ENCODE peak calls at places on chromosomes 7 and 10, in five cellular contexts. One of them, this sample, is unnamed.

GRCh38 chr7:95545007-95545615 is 51.2 kb downstream of the PDK4 start:
- DNase-seq in breast epithelium: peak
- DNase-seq in lower lobe of right lung: no peak
- DNase-seq in heart left ventricle: peak
- DNase-seq in lung: no peak
- DNase-seq in this sample: no peak

GRCh38 chr10:6089334-6090219 is 743 bp downstream of the RBM17 start:
- DNase-seq in breast epithelium: no peak
- DNase-seq in lower lobe of right lung: no peak
- DNase-seq in heart left ventricle: peak
- DNase-seq in lung: peak
- DNase-seq in this sample: no peak

GRCh38 chr10:71451754-71452153 is 55.0 kb downstream of the CDH23 start:
- DNase-seq in breast epithelium: no peak
- DNase-seq in lower lobe of right lung: no peak
- DNase-seq in heart left ventricle: no peak
- DNase-seq in lung: no peak
- DNase-seq in this sample: no peak

GRCh38 chr7:151251328-151251925 is 2.9 kb upstream of the SMARCD3 start:
- DNase-seq in breast epithelium: no peak
- DNase-seq in lower lobe of right lung: peak
- DNase-seq in heart left ventricle: peak
- DNase-seq in lung: peak
- DNase-seq in this sample: no peak

GRCh38 chr7:147245274-147245673 is 1128.7 kb downstream of the CNTNAP2 start:
- DNase-seq in breast epithelium: no peak
- DNase-seq in lower lobe of right lung: no peak
- DNase-seq in heart left ventricle: no peak
- DNase-seq in lung: peak
- DNase-seq in this sample: no peak

GRCh38 chr10:91582063-91582673 is 50.7 kb downstream of the PPP1R3C start:
- DNase-seq in breast epithelium: no peak
- DNase-seq in lower lobe of right lung: no peak
- DNase-seq in heart left ventricle: peak
- DNase-seq in lung: no peak
- DNase-seq in this sample: no peak

GRCh38 chr10:46992794-46993552 is 81.7 kb downstream of the PTPN20 start:
- DNase-seq in breast epithelium: no peak
- DNase-seq in lower lobe of right lung: peak
- DNase-seq in heart left ventricle: no peak
- DNase-seq in lung: no peak
- DNase-seq in this sample: no peak

GRCh38 chr7:99446096-99446495 is 7.4 kb downstream of the CPSF4 start:
- DNase-seq in breast epithelium: no peak
- DNase-seq in lower lobe of right lung: no peak
- DNase-seq in heart left ventricle: no peak
- DNase-seq in lung: no peak
- DNase-seq in this sample: no peak

GRCh38 chr10:43648083-43648391 is 644 bp downstream of the ZNF32 start:
- DNase-seq in breast epithelium: no peak
- DNase-seq in lower lobe of right lung: no peak
- DNase-seq in heart left ventricle: no peak
- DNase-seq in lung: no peak
- DNase-seq in this sample: no peak

GRCh38 chr10:24793648-24794379 is 70.1 kb upstream of the ARHGAP21 start:
- DNase-seq in breast epithelium: no peak
- DNase-seq in lower lobe of right lung: no peak
- DNase-seq in heart left ventricle: no peak
- DNase-seq in lung: no peak
- DNase-seq in this sample: no peak

GRCh38 chr10:101123085-101123814 is 7.8 kb upstream of the TLX1 start:
- DNase-seq in breast epithelium: no peak
- DNase-seq in lower lobe of right lung: no peak
- DNase-seq in heart left ventricle: no peak
- DNase-seq in lung: no peak
- DNase-seq in this sample: no peak

GRCh38 chr7:120654241-120654640 is 203.7 kb downstream of the TSPAN12 start:
- DNase-seq in breast epithelium: no peak
- DNase-seq in lower lobe of right lung: no peak
- DNase-seq in heart left ventricle: no peak
- DNase-seq in lung: no peak
- DNase-seq in this sample: no peak

GRCh38 chr7:128903621-128904361 is 6.7 kb downstream of the KCP start:
- DNase-seq in breast epithelium: no peak
- DNase-seq in lower lobe of right lung: no peak
- DNase-seq in heart left ventricle: no peak
- DNase-seq in lung: no peak
- DNase-seq in this sample: peak

GRCh38 chr7:80916770-80917681 is 1.8 kb downstream of the SEMA3C start:
- DNase-seq in breast epithelium: no peak
- DNase-seq in lower lobe of right lung: no peak
- DNase-seq in heart left ventricle: no peak
- DNase-seq in lung: no peak
- DNase-seq in this sample: no peak

GRCh38 chr7:100674441-100675407 is 1.2 kb downstream of the GNB2 start:
- DNase-seq in breast epithelium: no peak
- DNase-seq in lower lobe of right lung: peak
- DNase-seq in heart left ventricle: no peak
- DNase-seq in lung: no peak
- DNase-seq in this sample: peak

GRCh38 chr10:69734797-69735468 is 66.8 kb upstream of the COL13A1 start:
- DNase-seq in breast epithelium: no peak
- DNase-seq in lower lobe of right lung: no peak
- DNase-seq in heart left ventricle: no peak
- DNase-seq in lung: no peak
- DNase-seq in this sample: no peak

GRCh38 chr10:34229917-34230316 is 585.2 kb downstream of the PARD3 start:
- DNase-seq in breast epithelium: no peak
- DNase-seq in lower lobe of right lung: no peak
- DNase-seq in heart left ventricle: no peak
- DNase-seq in lung: no peak
- DNase-seq in this sample: no peak

GRCh38 chr7:2819161-2819953 is 24.8 kb downstream of the GNA12 start:
- DNase-seq in breast epithelium: no peak
- DNase-seq in lower lobe of right lung: no peak
- DNase-seq in heart left ventricle: no peak
- DNase-seq in lung: no peak
- DNase-seq in this sample: no peak

GRCh38 chr7:28389504-28390385 is 22.6 kb upstream of the CREB5 start:
- DNase-seq in breast epithelium: no peak
- DNase-seq in lower lobe of right lung: no peak
- DNase-seq in heart left ventricle: no peak
- DNase-seq in lung: no peak
- DNase-seq in this sample: no peak

GRCh38 chr7:22394739-22395138 is 37.8 kb upstream of the RAPGEF5 start:
- DNase-seq in breast epithelium: no peak
- DNase-seq in lower lobe of right lung: no peak
- DNase-seq in heart left ventricle: no peak
- DNase-seq in lung: no peak
- DNase-seq in this sample: no peak

GRCh38 chr7:23529262-23529859 is 2.4 kb downstream of the TRA2A start:
- DNase-seq in breast epithelium: no peak
- DNase-seq in lower lobe of right lung: no peak
- DNase-seq in heart left ventricle: no peak
- DNase-seq in lung: peak
- DNase-seq in this sample: no peak

GRCh38 chr7:148037049-148037448 is 553.5 kb upstream of the C7orf33 start:
- DNase-seq in breast epithelium: no peak
- DNase-seq in lower lobe of right lung: no peak
- DNase-seq in heart left ventricle: no peak
- DNase-seq in lung: no peak
- DNase-seq in this sample: no peak

GRCh38 chr10:120436431-120437142 is 20.4 kb upstream of the PLPP4 start:
- DNase-seq in breast epithelium: no peak
- DNase-seq in lower lobe of right lung: no peak
- DNase-seq in heart left ventricle: no peak
- DNase-seq in lung: no peak
- DNase-seq in this sample: no peak

GRCh38 chr10:52653510-52653909 is 119.1 kb downstream of the MBL2 start:
- DNase-seq in breast epithelium: no peak
- DNase-seq in lower lobe of right lung: no peak
- DNase-seq in heart left ventricle: peak
- DNase-seq in lung: no peak
- DNase-seq in this sample: no peak

GRCh38 chr10:60883187-60883586 is 60.8 kb downstream of the RHOBTB1 start:
- DNase-seq in breast epithelium: no peak
- DNase-seq in lower lobe of right lung: no peak
- DNase-seq in heart left ventricle: peak
- DNase-seq in lung: no peak
- DNase-seq in this sample: no peak
- TF ChIP-seq CTCF in breast epithelium: no peak
- TF ChIP-seq CTCF in lower lobe of right lung: peak
- TF ChIP-seq CTCF in heart left ventricle: peak
- TF ChIP-seq CTCF in lung: peak
- TF ChIP-seq CTCF in this sample: peak

GRCh38 chr10:83374741-83375140 is 764.6 kb upstream of the GHITM start:
- DNase-seq in breast epithelium: no peak
- DNase-seq in lower lobe of right lung: no peak
- DNase-seq in heart left ventricle: no peak
- DNase-seq in lung: no peak
- DNase-seq in this sample: no peak

GRCh38 chr10:83375274-83375673 is 764.0 kb upstream of the GHITM start:
- DNase-seq in breast epithelium: no peak
- DNase-seq in lower lobe of right lung: no peak
- DNase-seq in heart left ventricle: no peak
- DNase-seq in lung: no peak
- DNase-seq in this sample: no peak

GRCh38 chr10:83372646-83373045 is 766.7 kb upstream of the GHITM start:
- DNase-seq in breast epithelium: no peak
- DNase-seq in lower lobe of right lung: no peak
- DNase-seq in heart left ventricle: no peak
- DNase-seq in lung: no peak
- DNase-seq in this sample: no peak

GRCh38 chr10:83371696-83372490 is 767.4 kb upstream of the GHITM start:
- DNase-seq in breast epithelium: no peak
- DNase-seq in lower lobe of right lung: no peak
- DNase-seq in heart left ventricle: no peak
- DNase-seq in lung: no peak
- DNase-seq in this sample: no peak

GRCh38 chr10:83373659-83374058 is 765.6 kb upstream of the GHITM start:
- DNase-seq in breast epithelium: no peak
- DNase-seq in lower lobe of right lung: no peak
- DNase-seq in heart left ventricle: no peak
- DNase-seq in lung: no peak
- DNase-seq in this sample: no peak
- TF ChIP-seq CTCF in breast epithelium: no peak
- TF ChIP-seq CTCF in lower lobe of right lung: peak
- TF ChIP-seq CTCF in heart left ventricle: peak
- TF ChIP-seq CTCF in lung: no peak
- TF ChIP-seq CTCF in this sample: no peak

DNA sequence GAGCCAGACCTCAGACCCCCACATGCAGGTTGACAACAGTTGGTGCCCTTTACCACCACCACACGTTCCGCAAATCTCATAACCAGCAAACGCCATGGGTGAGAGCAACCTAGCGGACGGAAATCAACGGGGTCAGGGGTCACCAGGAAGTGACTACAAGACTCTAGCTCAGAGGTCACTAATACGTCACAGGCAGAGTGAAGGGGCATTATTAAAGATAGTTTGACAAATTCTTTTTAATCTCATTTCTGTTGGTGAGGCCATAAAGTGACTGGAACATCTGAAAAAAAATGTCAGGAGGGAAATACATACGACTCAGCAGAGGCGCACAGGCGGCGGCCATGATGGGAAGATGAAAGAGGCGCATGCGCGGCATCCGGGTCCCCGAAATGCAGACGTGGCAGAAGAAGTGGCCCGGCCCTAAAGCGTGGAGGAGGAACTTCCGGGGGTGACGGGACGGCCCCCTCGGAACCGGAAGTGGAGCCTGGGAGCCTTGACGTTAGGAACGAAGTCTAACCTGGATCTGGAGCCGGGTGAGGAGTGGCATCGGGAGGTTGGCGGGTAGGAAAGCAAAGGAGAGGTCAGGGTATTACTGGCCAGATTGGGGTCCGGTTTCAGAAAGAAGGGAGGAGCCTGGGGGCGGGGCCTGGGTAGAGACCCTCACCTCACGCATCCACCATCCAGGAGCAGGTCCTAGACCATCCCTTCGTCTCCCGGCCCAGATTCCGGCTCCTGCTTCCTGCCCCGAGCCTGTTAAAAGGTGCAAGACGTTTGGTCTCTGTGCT is at the start of gene SEC24C:
- DNase-seq in breast epithelium: peak
- DNase-seq in lower lobe of right lung: peak
- DNase-seq in heart left ventricle: peak
- DNase-seq in lung: peak
- DNase-seq in this sample: peak
- TF ChIP-seq CTCF in breast epithelium: no peak
- TF ChIP-seq CTCF in lower lobe of right lung: no peak
- TF ChIP-seq CTCF in heart left ventricle: no peak
- TF ChIP-seq CTCF in lung: no peak
- TF ChIP-seq CTCF in this sample: no peak

GRCh38 chr7:132179681-132180080 is 396.6 kb downstream of the PLXNA4 start:
- DNase-seq in breast epithelium: no peak
- DNase-seq in lower lobe of right lung: no peak
- DNase-seq in heart left ventricle: no peak
- DNase-seq in lung: no peak
- DNase-seq in this sample: no peak

GRCh38 chr7:132177708-132178392 is 398.4 kb downstream of the PLXNA4 start:
- DNase-seq in breast epithelium: no peak
- DNase-seq in lower lobe of right lung: no peak
- DNase-seq in heart left ventricle: no peak
- DNase-seq in lung: no peak
- DNase-seq in this sample: no peak

GRCh38 chr7:132176719-132177118 is 399.6 kb downstream of the PLXNA4 start:
- DNase-seq in breast epithelium: no peak
- DNase-seq in lower lobe of right lung: no peak
- DNase-seq in heart left ventricle: no peak
- DNase-seq in lung: no peak
- DNase-seq in this sample: no peak

GRCh38 chr7:132180481-132180880 is 395.8 kb downstream of the PLXNA4 start:
- DNase-seq in breast epithelium: no peak
- DNase-seq in lower lobe of right lung: no peak
- DNase-seq in heart left ventricle: no peak
- DNase-seq in lung: no peak
- DNase-seq in this sample: no peak

DNA sequence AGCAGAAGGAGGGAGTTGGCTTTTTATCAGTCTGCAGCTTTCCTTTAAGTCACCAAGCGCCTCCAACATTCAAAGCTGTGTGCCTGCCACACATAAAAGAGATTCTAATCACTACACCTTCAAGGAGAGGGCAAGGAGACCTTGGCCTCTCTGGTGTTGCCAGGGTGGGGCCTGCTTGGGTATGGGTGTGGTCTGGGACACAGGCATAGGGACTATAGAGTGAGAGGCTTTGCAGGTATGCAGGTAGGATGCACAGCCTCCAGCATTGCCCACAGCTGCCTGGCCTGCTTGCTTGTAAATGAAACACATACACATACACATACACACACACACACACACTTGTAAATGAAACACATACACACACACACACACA is 397.9 kb downstream of the PLXNA4 start:
- DNase-seq in breast epithelium: no peak
- DNase-seq in lower lobe of right lung: no peak
- DNase-seq in heart left ventricle: no peak
- DNase-seq in lung: no peak
- DNase-seq in this sample: no peak
- TF ChIP-seq CTCF in breast epithelium: no peak
- TF ChIP-seq CTCF in lower lobe of right lung: no peak
- TF ChIP-seq CTCF in heart left ventricle: no peak
- TF ChIP-seq CTCF in lung: no peak
- TF ChIP-seq CTCF in this sample: no peak

This sample was measured in CD14-positive monocyte.